ENCODE peak calls at places on chromosomes 4 and X, in seven cellular contexts. One of them, this sample, is unnamed. For H3K4me1, the result is how much of the 10 kb centered on the place peaks cover.

GRCh38 chrX:7147431-7147977 is at the start of gene STS:
- DNase-seq in naive thymus-derived CD4-positive, alpha-beta T cell: peak
- DNase-seq in pancreas: peak
- DNase-seq in OCI-LY7: peak
- DNase-seq in H1: peak
- DNase-seq in heart left ventricle: peak
- DNase-seq in uterus: peak
- DNase-seq in this sample: no peak

GRCh38 chr4:123359449-123360306 is 36.9 kb upstream of the SPRY1 start:
- DNase-seq in naive thymus-derived CD4-positive, alpha-beta T cell: no peak
- DNase-seq in pancreas: no peak
- DNase-seq in OCI-LY7: peak
- DNase-seq in H1: no peak
- DNase-seq in heart left ventricle: no peak
- DNase-seq in uterus: no peak
- DNase-seq in this sample: no peak

GRCh38 chr4:41360911-41361830 is 104.4 kb downstream of the UCHL1 start:
- DNase-seq in naive thymus-derived CD4-positive, alpha-beta T cell: no peak
- DNase-seq in pancreas: peak
- DNase-seq in OCI-LY7: no peak
- DNase-seq in H1: peak
- DNase-seq in heart left ventricle: peak
- DNase-seq in uterus: peak
- DNase-seq in this sample: no peak

GRCh38 chrX:16022580-16023170 is 100.7 kb upstream of the GRPR start:
- DNase-seq in naive thymus-derived CD4-positive, alpha-beta T cell: no peak
- DNase-seq in pancreas: no peak
- DNase-seq in OCI-LY7: no peak
- DNase-seq in H1: no peak
- DNase-seq in heart left ventricle: no peak
- DNase-seq in uterus: no peak
- DNase-seq in this sample: no peak

GRCh38 chr4:65510976-65511375 is 159.3 kb downstream of the EPHA5 start:
- DNase-seq in naive thymus-derived CD4-positive, alpha-beta T cell: no peak
- DNase-seq in pancreas: no peak
- DNase-seq in OCI-LY7: no peak
- DNase-seq in H1: no peak
- DNase-seq in heart left ventricle: no peak
- DNase-seq in uterus: no peak
- DNase-seq in this sample: no peak

GRCh38 chr4:5385741-5386251 is 322.6 kb downstream of the EVC2 start:
- DNase-seq in naive thymus-derived CD4-positive, alpha-beta T cell: no peak
- DNase-seq in pancreas: peak
- DNase-seq in OCI-LY7: no peak
- DNase-seq in H1: no peak
- DNase-seq in heart left ventricle: no peak
- DNase-seq in uterus: no peak
- DNase-seq in this sample: no peak

GRCh38 chrX:14013074-14013473 is 16.6 kb downstream of the GEMIN8 start:
- DNase-seq in naive thymus-derived CD4-positive, alpha-beta T cell: no peak
- DNase-seq in pancreas: no peak
- DNase-seq in OCI-LY7: no peak
- DNase-seq in H1: no peak
- DNase-seq in heart left ventricle: no peak
- DNase-seq in uterus: no peak
- DNase-seq in this sample: no peak

GRCh38 chrX:24982306-24982965 is 33.3 kb downstream of the ARX start:
- DNase-seq in naive thymus-derived CD4-positive, alpha-beta T cell: no peak
- DNase-seq in pancreas: no peak
- DNase-seq in OCI-LY7: no peak
- DNase-seq in H1: no peak
- DNase-seq in heart left ventricle: no peak
- DNase-seq in uterus: no peak
- DNase-seq in this sample: no peak

GRCh38 chrX:154117566-154117965 is 20.0 kb upstream of the MECP2 start:
- DNase-seq in naive thymus-derived CD4-positive, alpha-beta T cell: no peak
- DNase-seq in pancreas: no peak
- DNase-seq in OCI-LY7: no peak
- DNase-seq in H1: no peak
- DNase-seq in heart left ventricle: no peak
- DNase-seq in uterus: no peak
- DNase-seq in this sample: no peak

GRCh38 chr4:8136529-8136928 is 22.1 kb downstream of the ABLIM2 start:
- DNase-seq in naive thymus-derived CD4-positive, alpha-beta T cell: no peak
- DNase-seq in pancreas: peak
- DNase-seq in OCI-LY7: no peak
- DNase-seq in H1: no peak
- DNase-seq in heart left ventricle: no peak
- DNase-seq in uterus: no peak
- DNase-seq in this sample: no peak
- H3K4me1 ChIP-seq in naive thymus-derived CD4-positive, alpha-beta T cell: under half
- H3K4me1 ChIP-seq in pancreas: under half
- H3K4me1 ChIP-seq in OCI-LY7: under half
- H3K4me1 ChIP-seq in H1: under half
- H3K4me1 ChIP-seq in heart left ventricle: under half
- H3K4me1 ChIP-seq in uterus: under half
- H3K4me1 ChIP-seq in this sample: under half

GRCh38 chr4:139153411-139154133 is 23.4 kb downstream of the ELF2 start:
- DNase-seq in naive thymus-derived CD4-positive, alpha-beta T cell: no peak
- DNase-seq in pancreas: no peak
- DNase-seq in OCI-LY7: no peak
- DNase-seq in H1: no peak
- DNase-seq in heart left ventricle: no peak
- DNase-seq in uterus: no peak
- DNase-seq in this sample: no peak
- H3K4me1 ChIP-seq in naive thymus-derived CD4-positive, alpha-beta T cell: under half
- H3K4me1 ChIP-seq in pancreas: under half
- H3K4me1 ChIP-seq in OCI-LY7: under half
- H3K4me1 ChIP-seq in H1: under half
- H3K4me1 ChIP-seq in heart left ventricle: under half
- H3K4me1 ChIP-seq in uterus: under half
- H3K4me1 ChIP-seq in this sample: under half

GRCh38 chr4:139177049-139177887 is at the start of gene ELF2:
- DNase-seq in naive thymus-derived CD4-positive, alpha-beta T cell: peak
- DNase-seq in pancreas: peak
- DNase-seq in OCI-LY7: peak
- DNase-seq in H1: peak
- DNase-seq in heart left ventricle: peak
- DNase-seq in uterus: peak
- DNase-seq in this sample: no peak

GRCh38 chr4:139175647-139176298 is 1.2 kb downstream of the ELF2 start:
- DNase-seq in naive thymus-derived CD4-positive, alpha-beta T cell: no peak
- DNase-seq in pancreas: no peak
- DNase-seq in OCI-LY7: no peak
- DNase-seq in H1: no peak
- DNase-seq in heart left ventricle: no peak
- DNase-seq in uterus: no peak
- DNase-seq in this sample: no peak

GRCh38 chr4:139177888-139178609 is 1.0 kb upstream of the ELF2 start:
- DNase-seq in naive thymus-derived CD4-positive, alpha-beta T cell: peak
- DNase-seq in pancreas: peak
- DNase-seq in OCI-LY7: peak
- DNase-seq in H1: peak
- DNase-seq in heart left ventricle: peak
- DNase-seq in uterus: peak
- DNase-seq in this sample: no peak

GRCh38 chr4:139171878-139172691 is 4.9 kb downstream of the ELF2 start:
- DNase-seq in naive thymus-derived CD4-positive, alpha-beta T cell: no peak
- DNase-seq in pancreas: no peak
- DNase-seq in OCI-LY7: no peak
- DNase-seq in H1: no peak
- DNase-seq in heart left ventricle: no peak
- DNase-seq in uterus: no peak
- DNase-seq in this sample: no peak

GRCh38 chr4:139176299-139177048 is 544 bp downstream of the ELF2 start:
- DNase-seq in naive thymus-derived CD4-positive, alpha-beta T cell: peak
- DNase-seq in pancreas: peak
- DNase-seq in OCI-LY7: peak
- DNase-seq in H1: peak
- DNase-seq in heart left ventricle: peak
- DNase-seq in uterus: peak
- DNase-seq in this sample: no peak
- H3K4me1 ChIP-seq in naive thymus-derived CD4-positive, alpha-beta T cell: under half
- H3K4me1 ChIP-seq in pancreas: under half
- H3K4me1 ChIP-seq in OCI-LY7: under half
- H3K4me1 ChIP-seq in H1: under half
- H3K4me1 ChIP-seq in heart left ventricle: under half
- H3K4me1 ChIP-seq in uterus: under half
- H3K4me1 ChIP-seq in this sample: under half

DNA sequence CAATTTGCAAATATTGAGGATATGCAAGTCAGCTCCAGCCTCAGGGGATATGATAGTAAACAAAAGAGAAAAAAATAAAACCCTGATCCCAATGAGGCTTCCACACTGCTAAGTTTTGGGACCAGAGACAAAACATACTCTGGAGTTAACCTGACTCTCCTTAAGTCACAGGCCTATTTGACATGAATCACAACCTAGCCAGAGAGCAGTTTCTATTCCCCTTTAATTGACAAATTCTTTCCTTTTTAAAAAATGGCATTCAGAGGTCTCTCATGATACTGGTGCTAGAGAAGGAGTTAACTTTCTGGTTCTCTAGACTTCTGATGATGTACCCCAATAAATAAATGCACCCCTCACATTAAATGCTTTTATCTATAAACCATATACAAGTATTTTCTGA is 8.8 kb downstream of the ACSL1 start:
- DNase-seq in naive thymus-derived CD4-positive, alpha-beta T cell: no peak
- DNase-seq in pancreas: no peak
- DNase-seq in OCI-LY7: peak
- DNase-seq in H1: no peak
- DNase-seq in heart left ventricle: no peak
- DNase-seq in uterus: no peak
- DNase-seq in this sample: no peak
- H3K4me1 ChIP-seq in naive thymus-derived CD4-positive, alpha-beta T cell: under half
- H3K4me1 ChIP-seq in pancreas: under half
- H3K4me1 ChIP-seq in OCI-LY7: half or more
- H3K4me1 ChIP-seq in H1: under half
- H3K4me1 ChIP-seq in heart left ventricle: under half
- H3K4me1 ChIP-seq in uterus: under half
- H3K4me1 ChIP-seq in this sample: under half

GRCh38 chr4:110900206-110900769 is 277.4 kb upstream of the PITX2 start:
- DNase-seq in naive thymus-derived CD4-positive, alpha-beta T cell: no peak
- DNase-seq in pancreas: no peak
- DNase-seq in OCI-LY7: no peak
- DNase-seq in H1: no peak
- DNase-seq in heart left ventricle: no peak
- DNase-seq in uterus: no peak
- DNase-seq in this sample: no peak

GRCh38 chr4:110898290-110898689 is 275.4 kb upstream of the PITX2 start:
- DNase-seq in naive thymus-derived CD4-positive, alpha-beta T cell: no peak
- DNase-seq in pancreas: no peak
- DNase-seq in OCI-LY7: peak
- DNase-seq in H1: no peak
- DNase-seq in heart left ventricle: no peak
- DNase-seq in uterus: no peak
- DNase-seq in this sample: no peak

GRCh38 chr4:110902500-110902899 is 279.6 kb upstream of the PITX2 start:
- DNase-seq in naive thymus-derived CD4-positive, alpha-beta T cell: no peak
- DNase-seq in pancreas: no peak
- DNase-seq in OCI-LY7: no peak
- DNase-seq in H1: no peak
- DNase-seq in heart left ventricle: no peak
- DNase-seq in uterus: no peak
- DNase-seq in this sample: no peak

GRCh38 chr4:110897779-110898178 is 274.9 kb upstream of the PITX2 start:
- DNase-seq in naive thymus-derived CD4-positive, alpha-beta T cell: no peak
- DNase-seq in pancreas: no peak
- DNase-seq in OCI-LY7: no peak
- DNase-seq in H1: no peak
- DNase-seq in heart left ventricle: no peak
- DNase-seq in uterus: no peak
- DNase-seq in this sample: no peak
- H3K4me1 ChIP-seq in naive thymus-derived CD4-positive, alpha-beta T cell: under half
- H3K4me1 ChIP-seq in pancreas: under half
- H3K4me1 ChIP-seq in OCI-LY7: under half
- H3K4me1 ChIP-seq in H1: under half
- H3K4me1 ChIP-seq in heart left ventricle: under half
- H3K4me1 ChIP-seq in uterus: under half
- H3K4me1 ChIP-seq in this sample: under half

GRCh38 chr4:113468165-113469022 is 293.1 kb downstream of the CAMK2D start:
- DNase-seq in naive thymus-derived CD4-positive, alpha-beta T cell: peak
- DNase-seq in pancreas: no peak
- DNase-seq in OCI-LY7: no peak
- DNase-seq in H1: no peak
- DNase-seq in heart left ventricle: peak
- DNase-seq in uterus: peak
- DNase-seq in this sample: peak
- H3K4me1 ChIP-seq in naive thymus-derived CD4-positive, alpha-beta T cell: under half
- H3K4me1 ChIP-seq in pancreas: under half
- H3K4me1 ChIP-seq in OCI-LY7: under half
- H3K4me1 ChIP-seq in H1: under half
- H3K4me1 ChIP-seq in heart left ventricle: under half
- H3K4me1 ChIP-seq in uterus: under half
- H3K4me1 ChIP-seq in this sample: under half

GRCh38 chr4:150135134-150135773 is 57.0 kb downstream of the DCLK2 start:
- DNase-seq in naive thymus-derived CD4-positive, alpha-beta T cell: no peak
- DNase-seq in pancreas: no peak
- DNase-seq in OCI-LY7: no peak
- DNase-seq in H1: no peak
- DNase-seq in heart left ventricle: no peak
- DNase-seq in uterus: no peak
- DNase-seq in this sample: no peak
- H3K4me1 ChIP-seq in naive thymus-derived CD4-positive, alpha-beta T cell: under half
- H3K4me1 ChIP-seq in pancreas: under half
- H3K4me1 ChIP-seq in OCI-LY7: under half
- H3K4me1 ChIP-seq in H1: under half
- H3K4me1 ChIP-seq in heart left ventricle: under half
- H3K4me1 ChIP-seq in uterus: under half
- H3K4me1 ChIP-seq in this sample: under half